ENCODE peak calls at places on chromosomes 6 and 20, in nine cellular contexts. X is uterus, U is activated B cell treated with CpG ODN at 0.5 μM for 24 hours, Q is nephron progenitor cell, I is prostate gland, M is colonic mucosa, T is GM13976, N is neural crest cell, D is MCF 10A. O is an unnamed sample.

GRCh38 chr6:111503194-111503593 is 20.2 kb upstream of the REV3L start:
- DNase-seq in X (no peak), U (no peak), Q (no peak), I (no peak), M (no peak), T (no peak), N (no peak), D (peak; percentile 26), O (no peak)

GRCh38 chr6:56890683-56891429 is 64.1 kb upstream of the BEND6 start:
- DNase-seq in X (no peak), U (no peak), Q (no peak), I (no peak), M (no peak), T (peak; percentile 79), N (no peak), D (peak; percentile 66), O (no peak)

GRCh38 chr6:35776364-35777215 is at the start of gene CLPSL2:
- DNase-seq in X (no peak), U (peak; percentile 33), Q (peak; percentile 70), I (no peak), M (no peak), T (peak; percentile 55), N (peak; percentile 41), D (no peak), O (no peak)

GRCh38 chr6:129186988-129187387 is 304.1 kb downstream of the LAMA2 start:
- DNase-seq in X (no peak), U (no peak), Q (no peak), I (no peak), M (no peak), T (no peak), N (no peak), D (peak; percentile 63), O (no peak)

GRCh38 chr6:30681696-30682180 is 4.7 kb downstream of the PPP1R18 start:
- DNase-seq in X (no peak), U (no peak), Q (no peak), I (no peak), M (no peak), T (no peak), N (no peak), D (no peak), O (no peak)

GRCh38 chr20:32473231-32474008 is 111.7 kb downstream of the NOL4L start:
- DNase-seq in X (no peak), U (no peak), Q (no peak), I (no peak), M (peak; percentile 71), T (no peak), N (no peak), D (no peak), O (no peak)

GRCh38 chr6:112199001-112199403 is 55.4 kb downstream of the LAMA4 start:
- DNase-seq in X (no peak), U (no peak), Q (no peak), I (no peak), M (no peak), T (no peak), N (no peak), D (no peak), O (no peak)

GRCh38 chr6:105780146-105780860 is 305.8 kb upstream of the PRDM1 start:
- DNase-seq in X (no peak), U (no peak), Q (no peak), I (no peak), M (no peak), T (no peak), N (no peak), D (peak; percentile 35), O (no peak)

GRCh38 chr6:28775052-28775376 is 148.8 kb downstream of the TRIM27 start:
- DNase-seq in X (no peak), U (no peak), Q (no peak), I (no peak), M (no peak), T (no peak), N (no peak), D (no peak), O (no peak)

GRCh38 chr20:50838707-50839385 is 44.0 kb downstream of the BCAS4 start:
- DNase-seq in X (no peak), U (no peak), Q (no peak), I (peak; percentile 34), M (no peak), T (no peak), N (no peak), D (no peak), O (no peak)
- TF ChIP-seq CTCF in X (no peak), U (no peak), Q (no peak), I (no peak), M (no peak), T (no peak), N (no peak), D (no peak), O (no peak)

DNA sequence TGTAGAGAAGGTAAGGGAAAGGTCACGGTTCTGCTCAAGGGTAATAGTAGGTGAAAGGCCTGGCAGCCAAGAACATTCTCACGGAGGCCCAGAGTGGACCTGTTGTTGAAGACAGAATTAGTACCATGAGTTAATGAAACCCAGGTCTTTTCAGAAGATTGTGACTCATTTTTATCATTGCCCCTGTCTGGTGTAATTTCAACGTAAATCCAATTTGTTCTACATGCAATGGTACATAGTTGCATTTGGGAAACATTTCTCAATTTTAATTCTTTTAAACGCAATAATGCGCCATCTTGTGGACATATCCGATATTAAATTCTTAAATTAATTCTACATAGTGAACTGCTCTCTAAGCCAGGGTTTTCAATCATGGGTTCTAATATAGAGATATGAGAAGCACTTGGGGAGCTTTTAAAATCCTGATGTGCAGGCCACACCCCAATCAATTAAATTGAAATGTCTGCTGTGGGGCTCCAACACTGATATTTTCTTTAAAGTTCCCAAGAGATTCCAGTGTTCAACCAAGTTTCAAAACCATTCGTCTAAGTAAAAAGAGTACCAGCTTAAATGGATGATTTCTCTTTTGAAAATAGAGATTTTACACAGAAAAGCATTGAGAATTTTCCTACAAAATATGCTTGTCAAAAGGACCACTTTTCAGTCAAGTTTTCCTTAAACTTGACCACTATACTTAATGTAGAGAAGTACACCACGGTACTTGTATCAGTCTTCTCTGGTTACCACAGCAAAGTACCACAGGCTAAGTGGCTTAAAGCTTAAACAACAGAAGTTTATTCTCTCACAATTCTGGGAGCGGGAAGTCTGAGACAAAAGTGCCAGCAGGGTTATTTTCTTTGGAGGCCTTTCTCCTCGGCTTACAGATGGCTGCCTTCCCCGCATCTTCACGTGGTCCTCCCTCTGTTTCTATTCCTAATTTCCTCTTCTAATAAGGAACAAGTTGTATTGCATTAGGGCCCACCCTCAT is 257.6 kb downstream of the PLCB1 start:
- DNase-seq in X (no peak), U (no peak), Q (no peak), I (no peak), M (no peak), T (no peak), N (no peak), D (peak; percentile 47), O (no peak)
- TF ChIP-seq CTCF in X (peak; percentile 46), U (peak; percentile 39), Q (peak; percentile 57), I (peak; percentile 47), M (peak; percentile 35), T (peak; percentile 26), N (peak; percentile 78), D (peak; percentile 35), O (peak; percentile 36)

DNA sequence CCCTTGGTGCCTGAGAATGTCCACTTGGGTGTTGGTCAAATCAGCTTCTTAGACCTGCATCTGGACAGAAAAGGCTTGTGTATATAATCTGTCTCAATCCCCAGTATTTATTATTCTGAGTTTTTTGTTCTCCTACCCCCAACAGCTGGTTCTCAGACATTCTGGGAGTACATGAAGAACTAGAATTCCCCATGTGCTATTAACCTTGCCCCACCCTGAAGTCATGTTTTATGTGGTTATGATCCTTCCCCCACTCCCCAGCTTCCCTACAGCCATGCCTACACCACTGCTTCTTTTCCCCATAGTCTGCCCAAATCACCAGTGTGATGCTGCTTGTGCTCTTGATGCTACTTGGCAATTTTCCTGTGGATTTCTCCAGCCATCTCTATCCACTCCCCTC is 157.0 kb downstream of the ADAT2 start:
- DNase-seq in X (no peak), U (no peak), Q (no peak), I (no peak), M (no peak), T (no peak), N (no peak), D (no peak), O (no peak)
- TF ChIP-seq CTCF in X (no peak), U (no peak), Q (no peak), I (no peak), M (no peak), T (no peak), N (no peak), D (no peak), O (no peak)

GRCh38 chr6:1781152-1781848 is 171.6 kb downstream of the FOXC1 start:
- DNase-seq in X (no peak), U (no peak), Q (no peak), I (no peak), M (no peak), T (no peak), N (no peak), D (no peak), O (no peak)
- TF ChIP-seq CTCF in X (no peak), U (no peak), Q (no peak), I (no peak), M (no peak), T (no peak), N (no peak), D (no peak), O (no peak)

GRCh38 chr20:45097485-45098095 is 3.3 kb downstream of the KCNS1 start:
- DNase-seq in X (no peak), U (no peak), Q (no peak), I (no peak), M (peak; percentile 50), T (peak; percentile 74), N (no peak), D (no peak), O (no peak)

GRCh38 chr20:45096781-45097180 is 4.1 kb downstream of the KCNS1 start:
- DNase-seq in X (no peak), U (no peak), Q (no peak), I (no peak), M (no peak), T (no peak), N (no peak), D (no peak), O (no peak)

GRCh38 chr20:45094201-45094600 is 6.7 kb downstream of the KCNS1 start:
- DNase-seq in X (no peak), U (no peak), Q (no peak), I (no peak), M (no peak), T (no peak), N (no peak), D (no peak), O (no peak)

GRCh38 chr20:45094864-45095574 is 5.9 kb downstream of the KCNS1 start:
- DNase-seq in X (no peak), U (no peak), Q (no peak), I (no peak), M (no peak), T (no peak), N (no peak), D (no peak), O (no peak)

DNA sequence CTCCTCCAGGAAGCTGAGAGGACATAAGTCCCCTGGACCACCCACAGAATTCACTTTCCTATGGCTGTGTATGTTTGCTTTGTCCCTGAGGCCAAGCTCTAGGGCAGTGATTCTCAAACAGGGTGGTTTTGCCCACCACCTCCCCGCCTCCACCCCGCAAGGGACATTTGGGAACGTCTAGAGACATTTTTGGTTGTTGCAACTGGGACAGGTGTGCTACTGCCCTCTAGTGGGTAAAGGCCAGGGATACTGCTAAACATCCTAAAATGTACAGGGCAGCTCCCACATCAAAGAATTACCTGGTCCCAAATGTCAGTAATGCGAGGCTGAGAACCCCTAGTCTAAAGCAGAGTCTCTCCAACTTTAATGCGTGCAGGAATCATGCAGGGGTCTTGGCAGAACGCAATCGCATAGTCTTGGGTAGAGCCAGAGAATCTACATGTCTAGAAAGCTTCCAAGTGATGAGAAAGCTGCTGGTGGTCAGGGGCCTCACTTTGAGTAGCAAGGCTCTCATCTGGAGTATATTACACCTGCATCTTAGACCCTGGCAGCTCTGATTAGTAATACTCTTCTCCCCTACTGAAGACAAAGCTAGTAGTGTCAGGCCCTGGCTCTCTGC is 5.1 kb downstream of the KCNS1 start:
- DNase-seq in X (peak; percentile 52), U (no peak), Q (peak; percentile 60), I (peak; percentile 60), M (peak; percentile 57), T (peak; percentile 70), N (peak; percentile 50), D (peak; percentile 76), O (peak; percentile 60)
- TF ChIP-seq CTCF in X (peak; percentile 58), U (peak; percentile 36), Q (peak; percentile 76), I (peak; percentile 44), M (peak; percentile 65), T (peak; percentile 76), N (peak; percentile 80), D (peak; percentile 72), O (peak; percentile 61)